ENCODE peak calls at places on chromosome 16, in six cellular contexts. One of them, this sample, is unnamed.

GRCh38 chr16:74053784-74054306 is 242.8 kb upstream of the PSMD7 start:
- DNase-seq in NCI-H774: no peak
- DNase-seq in cardiac fibroblast: no peak
- DNase-seq in head of caudate nucleus: no peak
- DNase-seq in HuH-7.5: no peak
- DNase-seq in NCI-H1092: no peak
- DNase-seq in this sample: no peak

GRCh38 chr16:88500255-88500661 is 47.2 kb downstream of the ZFPM1 start:
- DNase-seq in NCI-H774: no peak
- DNase-seq in cardiac fibroblast: no peak
- DNase-seq in head of caudate nucleus: no peak
- DNase-seq in HuH-7.5: no peak
- DNase-seq in NCI-H1092: no peak
- DNase-seq in this sample: no peak

GRCh38 chr16:52976539-52977167 is 76.0 kb downstream of the CHD9NB start:
- DNase-seq in NCI-H774: no peak
- DNase-seq in cardiac fibroblast: peak; percentile 58
- DNase-seq in head of caudate nucleus: no peak
- DNase-seq in HuH-7.5: no peak
- DNase-seq in NCI-H1092: no peak
- DNase-seq in this sample: no peak

GRCh38 chr16:86270696-86271095 is 239.6 kb upstream of the FOXF1 start:
- DNase-seq in NCI-H774: no peak
- DNase-seq in cardiac fibroblast: no peak
- DNase-seq in head of caudate nucleus: no peak
- DNase-seq in HuH-7.5: no peak
- DNase-seq in NCI-H1092: no peak
- DNase-seq in this sample: no peak

GRCh38 chr16:14284930-14285541 is 213.9 kb downstream of the MRTFB start:
- DNase-seq in NCI-H774: peak; percentile 62
- DNase-seq in cardiac fibroblast: peak; percentile 77
- DNase-seq in head of caudate nucleus: no peak
- DNase-seq in HuH-7.5: peak; percentile 40
- DNase-seq in NCI-H1092: peak; percentile 78
- DNase-seq in this sample: no peak

GRCh38 chr16:52480237-52480636 is 66.7 kb downstream of the TOX3 start:
- DNase-seq in NCI-H774: no peak
- DNase-seq in cardiac fibroblast: no peak
- DNase-seq in head of caudate nucleus: no peak
- DNase-seq in HuH-7.5: no peak
- DNase-seq in NCI-H1092: no peak
- DNase-seq in this sample: no peak

GRCh38 chr16:73949574-73950348 is 346.9 kb upstream of the PSMD7 start:
- DNase-seq in NCI-H774: no peak
- DNase-seq in cardiac fibroblast: peak; percentile 83
- DNase-seq in head of caudate nucleus: no peak
- DNase-seq in HuH-7.5: no peak
- DNase-seq in NCI-H1092: no peak
- DNase-seq in this sample: peak; percentile 88

GRCh38 chr16:67966549-67967182 is 1.8 kb downstream of the SLC12A4 start:
- DNase-seq in NCI-H774: no peak
- DNase-seq in cardiac fibroblast: peak; percentile 48
- DNase-seq in head of caudate nucleus: no peak
- DNase-seq in HuH-7.5: no peak
- DNase-seq in NCI-H1092: no peak
- DNase-seq in this sample: no peak

GRCh38 chr16:65120811-65121721 is 797 bp downstream of the CDH11 start:
- DNase-seq in NCI-H774: no peak
- DNase-seq in cardiac fibroblast: no peak
- DNase-seq in head of caudate nucleus: peak; percentile 50
- DNase-seq in HuH-7.5: no peak
- DNase-seq in NCI-H1092: no peak
- DNase-seq in this sample: no peak

GRCh38 chr16:60905806-60906205 is 1130.4 kb downstream of the CDH8 start:
- DNase-seq in NCI-H774: no peak
- DNase-seq in cardiac fibroblast: no peak
- DNase-seq in head of caudate nucleus: no peak
- DNase-seq in HuH-7.5: no peak
- DNase-seq in NCI-H1092: no peak
- DNase-seq in this sample: no peak

GRCh38 chr16:79169239-79169638 is 431.3 kb downstream of the MAF start:
- DNase-seq in NCI-H774: no peak
- DNase-seq in cardiac fibroblast: no peak
- DNase-seq in head of caudate nucleus: no peak
- DNase-seq in HuH-7.5: no peak
- DNase-seq in NCI-H1092: no peak
- DNase-seq in this sample: no peak

GRCh38 chr16:58498341-58499091 is 1.4 kb upstream of the NDRG4 start:
- DNase-seq in NCI-H774: no peak
- DNase-seq in cardiac fibroblast: no peak
- DNase-seq in head of caudate nucleus: no peak
- DNase-seq in HuH-7.5: no peak
- DNase-seq in NCI-H1092: no peak
- DNase-seq in this sample: no peak

GRCh38 chr16:87145181-87146176 is 171.7 kb downstream of the C16orf95 start:
- DNase-seq in NCI-H774: no peak
- DNase-seq in cardiac fibroblast: peak; percentile 60
- DNase-seq in head of caudate nucleus: no peak
- DNase-seq in HuH-7.5: no peak
- DNase-seq in NCI-H1092: no peak
- DNase-seq in this sample: peak; percentile 15

GRCh38 chr16:2005646-2006045 is 4.0 kb downstream of the ZNF598 start:
- DNase-seq in NCI-H774: no peak
- DNase-seq in cardiac fibroblast: no peak
- DNase-seq in head of caudate nucleus: no peak
- DNase-seq in HuH-7.5: no peak
- DNase-seq in NCI-H1092: peak; percentile 37
- DNase-seq in this sample: no peak

GRCh38 chr16:49489686-49490320 is 116.2 kb downstream of the C16orf78 start:
- DNase-seq in NCI-H774: no peak
- DNase-seq in cardiac fibroblast: no peak
- DNase-seq in head of caudate nucleus: no peak
- DNase-seq in HuH-7.5: no peak
- DNase-seq in NCI-H1092: no peak
- DNase-seq in this sample: no peak

GRCh38 chr16:50059111-50059510 is 6.7 kb upstream of the HEATR3 start:
- DNase-seq in NCI-H774: peak; percentile 42
- DNase-seq in cardiac fibroblast: no peak
- DNase-seq in head of caudate nucleus: no peak
- DNase-seq in HuH-7.5: no peak
- DNase-seq in NCI-H1092: no peak
- DNase-seq in this sample: no peak

GRCh38 chr16:27618611-27619380 is 68.9 kb downstream of the KATNIP start:
- DNase-seq in NCI-H774: no peak
- DNase-seq in cardiac fibroblast: no peak
- DNase-seq in head of caudate nucleus: no peak
- DNase-seq in HuH-7.5: no peak
- DNase-seq in NCI-H1092: no peak
- DNase-seq in this sample: no peak

GRCh38 chr16:14650629-14651028 is 17.9 kb downstream of the BFAR start:
- DNase-seq in NCI-H774: no peak
- DNase-seq in cardiac fibroblast: no peak
- DNase-seq in head of caudate nucleus: no peak
- DNase-seq in HuH-7.5: no peak
- DNase-seq in NCI-H1092: no peak
- DNase-seq in this sample: no peak